ENCODE peak calls at places on chromosomes 12 and 14, in ten cellular contexts. I is OCI-LY7; O is GDM1; M is dermis blood vessel endothelial cell; U is activated naive CD4-positive, alpha-beta T cell treated with Interleukin-2 at 50 U/mL for 16 hours; Z is caudate nucleus; X is body of pancreas; C is HTR-8/SVneo; F is HEK293T; V is fibroblast of lung. H is an unnamed sample.

GRCh38 chr14:75690010-75690409 is 29.0 kb downstream of the TTLL5 start:
- DNase-seq in V (peak; percentile 30), F (no peak), O (no peak), C (no peak), Z (no peak), I (no peak), U (no peak), M (peak; percentile 76), X (no peak), H (no peak)

GRCh38 chr14:76277586-76278130 is 98.3 kb upstream of the ESRRB start:
- DNase-seq in I (no peak), Z (no peak), U (no peak), O (no peak), F (no peak), C (no peak), X (no peak), V (no peak), M (no peak), H (no peak)

GRCh38 chr12:93521225-93521854 is 51.1 kb upstream of the SOCS2 start:
- DNase-seq in I (no peak), Z (no peak), U (no peak), X (no peak), V (peak; percentile 41), O (no peak), C (no peak), F (no peak), M (no peak), H (no peak)

GRCh38 chr12:110029290-110029689 is 19.0 kb downstream of the C12orf76 start:
- DNase-seq in U (no peak), M (no peak), Z (no peak), X (no peak), O (no peak), C (no peak), I (no peak), V (no peak), F (no peak), H (no peak)

GRCh38 chr12:56206373-56207166 is 15.2 kb downstream of the RNF41 start:
- DNase-seq in O (peak; percentile 4), F (peak; percentile 68), I (peak; percentile 66), M (peak; percentile 79), C (peak; percentile 41), X (peak; percentile 71), Z (no peak), V (peak; percentile 54), U (peak; percentile 31), H (peak; percentile 67)

GRCh38 chr12:123433615-123434014 is 2.9 kb downstream of the RILPL2 start:
- DNase-seq in Z (no peak), X (no peak), O (no peak), C (no peak), U (no peak), V (no peak), M (no peak), I (no peak), F (no peak), H (no peak)

GRCh38 chr12:104870797-104871196 is 87.3 kb downstream of the SLC41A2 start:
- DNase-seq in F (no peak), M (no peak), I (no peak), U (no peak), X (no peak), O (no peak), Z (no peak), C (no peak), V (no peak), H (no peak)

GRCh38 chr12:110289021-110289710 is 8.1 kb downstream of the ATP2A2 start:
- DNase-seq in U (no peak), O (no peak), C (no peak), X (no peak), F (no peak), I (no peak), V (no peak), Z (no peak), M (no peak), H (no peak)

GRCh38 chr12:23959826-23960225 is 10.4 kb upstream of the SOX5 start:
- DNase-seq in X (no peak), Z (no peak), O (no peak), I (no peak), C (no peak), V (no peak), U (no peak), M (no peak), F (no peak), H (no peak)